ENCODE peak calls at places on chromosome X, in seven cellular contexts. One of them, this sample, is unnamed.

GRCh38 chrX:33194289-33194688 is 17.1 kb downstream of the DMD start:
- DNase-seq in tibial nerve: no peak
- DNase-seq in pancreas: no peak
- DNase-seq in GM12864: no peak
- DNase-seq in Panc1: no peak
- DNase-seq in nephron progenitor cell: no peak
- DNase-seq in DND-41: no peak
- DNase-seq in this sample: no peak

GRCh38 chrX:103831342-103831802 is 685 bp downstream of the RAB9B start:
- DNase-seq in Panc1: peak; percentile 4
- DNase-seq in GM12864: no peak
- DNase-seq in nephron progenitor cell: no peak
- DNase-seq in DND-41: no peak
- DNase-seq in tibial nerve: no peak
- DNase-seq in pancreas: peak; percentile 86
- DNase-seq in this sample: no peak

GRCh38 chrX:38886112-38886511 is 84.9 kb downstream of the MID1IP1 start:
- DNase-seq in nephron progenitor cell: no peak
- DNase-seq in tibial nerve: no peak
- DNase-seq in DND-41: no peak
- DNase-seq in pancreas: no peak
- DNase-seq in GM12864: no peak
- DNase-seq in Panc1: no peak
- DNase-seq in this sample: no peak

GRCh38 chrX:2521092-2521926 is 20.5 kb upstream of the DHRSX start:
- DNase-seq in Panc1: no peak
- DNase-seq in pancreas: no peak
- DNase-seq in tibial nerve: peak; percentile 33
- DNase-seq in nephron progenitor cell: no peak
- DNase-seq in GM12864: peak; percentile 78
- DNase-seq in DND-41: no peak
- DNase-seq in this sample: no peak

GRCh38 chrX:150643958-150644357 is 49.2 kb upstream of the MTMR1 start:
- DNase-seq in pancreas: no peak
- DNase-seq in DND-41: no peak
- DNase-seq in GM12864: no peak
- DNase-seq in Panc1: no peak
- DNase-seq in nephron progenitor cell: no peak
- DNase-seq in tibial nerve: no peak
- DNase-seq in this sample: no peak

GRCh38 chrX:13520441-13520840 is 49.0 kb upstream of the EGFL6 start:
- DNase-seq in nephron progenitor cell: no peak
- DNase-seq in GM12864: no peak
- DNase-seq in pancreas: no peak
- DNase-seq in DND-41: no peak
- DNase-seq in tibial nerve: no peak
- DNase-seq in Panc1: no peak
- DNase-seq in this sample: no peak

GRCh38 chrX:32933548-32933947 is 277.8 kb downstream of the DMD start:
- DNase-seq in nephron progenitor cell: no peak
- DNase-seq in GM12864: no peak
- DNase-seq in DND-41: no peak
- DNase-seq in pancreas: no peak
- DNase-seq in tibial nerve: no peak
- DNase-seq in Panc1: no peak
- DNase-seq in this sample: no peak

GRCh38 chrX:42106556-42106955 is 183.2 kb upstream of the CASK start:
- DNase-seq in Panc1: no peak
- DNase-seq in pancreas: no peak
- DNase-seq in DND-41: no peak
- DNase-seq in GM12864: no peak
- DNase-seq in tibial nerve: no peak
- DNase-seq in nephron progenitor cell: no peak
- DNase-seq in this sample: no peak

GRCh38 chrX:103442536-103442901 is 66.2 kb downstream of the BEX3 start:
- DNase-seq in tibial nerve: no peak
- DNase-seq in DND-41: no peak
- DNase-seq in GM12864: no peak
- DNase-seq in nephron progenitor cell: no peak
- DNase-seq in Panc1: no peak
- DNase-seq in pancreas: no peak
- DNase-seq in this sample: no peak

GRCh38 chrX:10939384-10939783 is 171.7 kb upstream of the HCCS start:
- DNase-seq in Panc1: no peak
- DNase-seq in tibial nerve: no peak
- DNase-seq in GM12864: no peak
- DNase-seq in DND-41: no peak
- DNase-seq in nephron progenitor cell: no peak
- DNase-seq in pancreas: no peak
- DNase-seq in this sample: no peak

GRCh38 chrX:134631404-134632346 is 26.6 kb downstream of the PLAC1 start:
- DNase-seq in tibial nerve: peak; percentile 6
- DNase-seq in GM12864: no peak
- DNase-seq in pancreas: no peak
- DNase-seq in nephron progenitor cell: no peak
- DNase-seq in Panc1: no peak
- DNase-seq in DND-41: no peak
- DNase-seq in this sample: peak; percentile 23

GRCh38 chrX:86154586-86154985 is 6.3 kb downstream of the DACH2 start:
- DNase-seq in GM12864: no peak
- DNase-seq in DND-41: no peak
- DNase-seq in pancreas: no peak
- DNase-seq in Panc1: no peak
- DNase-seq in nephron progenitor cell: no peak
- DNase-seq in tibial nerve: no peak
- DNase-seq in this sample: no peak

GRCh38 chrX:109533005-109533404 is 3.6 kb upstream of the NXT2 start:
- DNase-seq in tibial nerve: no peak
- DNase-seq in GM12864: no peak
- DNase-seq in Panc1: no peak
- DNase-seq in nephron progenitor cell: no peak
- DNase-seq in DND-41: no peak
- DNase-seq in pancreas: no peak
- DNase-seq in this sample: no peak

GRCh38 chrX:106932960-106933537 is 12.8 kb downstream of the CLDN2 start:
- DNase-seq in Panc1: no peak
- DNase-seq in tibial nerve: no peak
- DNase-seq in DND-41: no peak
- DNase-seq in GM12864: no peak
- DNase-seq in nephron progenitor cell: no peak
- DNase-seq in pancreas: no peak
- DNase-seq in this sample: no peak

GRCh38 chrX:56764153-56764974 is 35.3 kb downstream of the NBDY start:
- DNase-seq in nephron progenitor cell: peak; percentile 66
- DNase-seq in tibial nerve: peak; percentile 54
- DNase-seq in Panc1: peak; percentile 45
- DNase-seq in DND-41: peak; percentile 78
- DNase-seq in pancreas: peak; percentile 74
- DNase-seq in GM12864: peak; percentile 76
- DNase-seq in this sample: peak; percentile 81

GRCh38 chrX:2690856-2691542 is at the start of gene CD99:
- DNase-seq in GM12864: peak; percentile 60
- DNase-seq in pancreas: peak; percentile 92
- DNase-seq in DND-41: peak; percentile 95
- DNase-seq in nephron progenitor cell: peak; percentile 94
- DNase-seq in Panc1: no peak
- DNase-seq in tibial nerve: peak; percentile 77
- DNase-seq in this sample: peak; percentile 94

GRCh38 chrX:129523076-129524055 is at the start of gene SMARCA1:
- DNase-seq in Panc1: no peak
- DNase-seq in GM12864: no peak
- DNase-seq in pancreas: peak; percentile 66
- DNase-seq in tibial nerve: peak; percentile 4
- DNase-seq in DND-41: no peak
- DNase-seq in nephron progenitor cell: peak; percentile 73
- DNase-seq in this sample: peak; percentile 86

GRCh38 chrX:40154229-40154852 is 56.6 kb upstream of the BCOR start:
- DNase-seq in Panc1: no peak
- DNase-seq in nephron progenitor cell: peak; percentile 34
- DNase-seq in DND-41: peak; percentile 56
- DNase-seq in pancreas: no peak
- DNase-seq in tibial nerve: no peak
- DNase-seq in GM12864: no peak
- DNase-seq in this sample: no peak

GRCh38 chrX:54494970-54495813 is 842 bp downstream of the FGD1 start:
- DNase-seq in tibial nerve: no peak
- DNase-seq in DND-41: no peak
- DNase-seq in Panc1: no peak
- DNase-seq in nephron progenitor cell: peak; percentile 39
- DNase-seq in pancreas: peak; percentile 68
- DNase-seq in GM12864: no peak
- DNase-seq in this sample: no peak

GRCh38 chrX:116417214-116417613 is 19.2 kb upstream of the SLC6A14 start:
- DNase-seq in DND-41: no peak
- DNase-seq in Panc1: no peak
- DNase-seq in GM12864: no peak
- DNase-seq in pancreas: no peak
- DNase-seq in tibial nerve: no peak
- DNase-seq in nephron progenitor cell: no peak
- DNase-seq in this sample: no peak

GRCh38 chrX:97563531-97564133 is 679.9 kb downstream of the RPA4 start:
- DNase-seq in pancreas: no peak
- DNase-seq in tibial nerve: peak; percentile 7
- DNase-seq in Panc1: no peak
- DNase-seq in DND-41: peak; percentile 74
- DNase-seq in nephron progenitor cell: no peak
- DNase-seq in GM12864: peak; percentile 57
- DNase-seq in this sample: no peak

GRCh38 chrX:18291006-18291545 is 63.4 kb downstream of the SCML2 start:
- DNase-seq in tibial nerve: no peak
- DNase-seq in DND-41: no peak
- DNase-seq in pancreas: no peak
- DNase-seq in Panc1: no peak
- DNase-seq in nephron progenitor cell: no peak
- DNase-seq in GM12864: no peak
- DNase-seq in this sample: no peak

GRCh38 chrX:70592091-70592490 is 147.5 kb downstream of the DLG3 start:
- DNase-seq in Panc1: peak; percentile 2
- DNase-seq in nephron progenitor cell: no peak
- DNase-seq in GM12864: no peak
- DNase-seq in pancreas: no peak
- DNase-seq in tibial nerve: no peak
- DNase-seq in DND-41: no peak
- DNase-seq in this sample: no peak

GRCh38 chrX:68647156-68647957 is at the start of gene STARD8:
- DNase-seq in tibial nerve: peak; percentile 12
- DNase-seq in pancreas: peak; percentile 72
- DNase-seq in nephron progenitor cell: peak; percentile 56
- DNase-seq in GM12864: no peak
- DNase-seq in Panc1: no peak
- DNase-seq in DND-41: no peak
- DNase-seq in this sample: no peak
- TF ChIP-seq CTCF in tibial nerve: no peak
- TF ChIP-seq CTCF in pancreas: no peak
- TF ChIP-seq CTCF in nephron progenitor cell: no peak
- TF ChIP-seq CTCF in GM12864: no peak
- TF ChIP-seq CTCF in Panc1: peak; percentile 36
- TF ChIP-seq CTCF in DND-41: no peak
- TF ChIP-seq CTCF in this sample: no peak

DNA sequence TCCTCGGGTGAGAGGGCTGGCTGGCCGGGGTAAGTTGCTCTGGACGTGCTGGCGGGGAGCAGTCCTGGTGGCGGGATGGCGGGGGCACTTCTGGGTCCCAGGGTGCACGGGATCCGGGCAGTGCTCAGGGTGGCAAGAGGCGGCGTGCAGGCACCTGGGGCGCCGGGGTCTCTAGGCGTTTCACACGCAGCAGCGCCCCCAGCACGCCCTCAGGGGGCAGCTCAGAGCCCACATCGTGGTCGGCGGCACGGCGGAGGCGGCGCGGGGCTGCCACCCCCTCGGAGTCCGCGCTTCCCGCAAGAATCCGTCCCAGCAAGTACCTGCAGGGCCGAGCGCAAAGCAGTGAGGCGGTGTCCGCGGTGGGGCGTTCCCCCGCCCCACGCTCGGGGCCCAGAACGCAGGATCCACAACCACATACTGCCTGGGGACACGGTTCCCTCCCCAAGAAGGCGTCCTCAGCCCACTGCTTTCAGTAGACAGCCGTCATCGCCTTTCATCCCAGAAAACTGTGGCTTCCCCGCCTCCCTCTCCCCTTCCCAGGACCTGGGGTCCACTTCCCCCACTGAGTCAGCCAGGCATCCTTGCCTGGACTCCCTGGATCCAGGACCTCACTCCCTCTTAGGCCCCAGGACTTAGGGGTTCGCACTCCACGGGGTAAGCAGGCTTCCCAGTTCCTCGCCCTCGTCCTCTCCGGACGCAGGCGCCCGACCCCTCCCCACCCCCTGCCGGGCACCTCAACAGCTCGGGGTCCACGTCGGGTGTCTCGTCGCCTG is 4.1 kb downstream of the PCSK1N start:
- DNase-seq in pancreas: no peak
- DNase-seq in GM12864: no peak
- DNase-seq in Panc1: no peak
- DNase-seq in nephron progenitor cell: no peak
- DNase-seq in DND-41: no peak
- DNase-seq in tibial nerve: no peak
- DNase-seq in this sample: no peak
- TF ChIP-seq CTCF in pancreas: no peak
- TF ChIP-seq CTCF in GM12864: no peak
- TF ChIP-seq CTCF in Panc1: no peak
- TF ChIP-seq CTCF in nephron progenitor cell: no peak
- TF ChIP-seq CTCF in DND-41: no peak
- TF ChIP-seq CTCF in tibial nerve: no peak
- TF ChIP-seq CTCF in this sample: no peak

GRCh38 chrX:31293409-31293808 is 221.6 kb upstream of the FTHL17 start:
- DNase-seq in tibial nerve: no peak
- DNase-seq in DND-41: no peak
- DNase-seq in Panc1: no peak
- DNase-seq in GM12864: no peak
- DNase-seq in nephron progenitor cell: no peak
- DNase-seq in pancreas: no peak
- DNase-seq in this sample: no peak
- TF ChIP-seq CTCF in tibial nerve: no peak
- TF ChIP-seq CTCF in DND-41: no peak
- TF ChIP-seq CTCF in Panc1: peak; percentile 27
- TF ChIP-seq CTCF in GM12864: peak; percentile 46
- TF ChIP-seq CTCF in nephron progenitor cell: no peak
- TF ChIP-seq CTCF in pancreas: no peak
- TF ChIP-seq CTCF in this sample: no peak

GRCh38 chrX:23392195-23392594 is 57.5 kb downstream of the PTCHD1 start:
- DNase-seq in DND-41: no peak
- DNase-seq in Panc1: no peak
- DNase-seq in tibial nerve: no peak
- DNase-seq in nephron progenitor cell: no peak
- DNase-seq in pancreas: no peak
- DNase-seq in GM12864: no peak
- DNase-seq in this sample: no peak

GRCh38 chrX:23387826-23388225 is 53.2 kb downstream of the PTCHD1 start:
- DNase-seq in Panc1: no peak
- DNase-seq in DND-41: no peak
- DNase-seq in GM12864: no peak
- DNase-seq in pancreas: no peak
- DNase-seq in nephron progenitor cell: no peak
- DNase-seq in tibial nerve: no peak
- DNase-seq in this sample: no peak

GRCh38 chrX:23394421-23394820 is 59.8 kb downstream of the PTCHD1 start:
- DNase-seq in nephron progenitor cell: no peak
- DNase-seq in tibial nerve: no peak
- DNase-seq in GM12864: no peak
- DNase-seq in DND-41: peak; percentile 4
- DNase-seq in Panc1: no peak
- DNase-seq in pancreas: no peak
- DNase-seq in this sample: no peak

GRCh38 chrX:23389196-23389792 is 54.6 kb downstream of the PTCHD1 start:
- DNase-seq in pancreas: no peak
- DNase-seq in tibial nerve: no peak
- DNase-seq in nephron progenitor cell: no peak
- DNase-seq in Panc1: no peak
- DNase-seq in GM12864: no peak
- DNase-seq in DND-41: no peak
- DNase-seq in this sample: no peak

GRCh38 chrX:23390979-23391378 is 56.3 kb downstream of the PTCHD1 start:
- DNase-seq in nephron progenitor cell: no peak
- DNase-seq in tibial nerve: no peak
- DNase-seq in Panc1: no peak
- DNase-seq in DND-41: no peak
- DNase-seq in GM12864: no peak
- DNase-seq in pancreas: no peak
- DNase-seq in this sample: no peak
- TF ChIP-seq CTCF in nephron progenitor cell: no peak
- TF ChIP-seq CTCF in tibial nerve: no peak
- TF ChIP-seq CTCF in Panc1: no peak
- TF ChIP-seq CTCF in DND-41: no peak
- TF ChIP-seq CTCF in GM12864: no peak
- TF ChIP-seq CTCF in pancreas: no peak
- TF ChIP-seq CTCF in this sample: no peak